ENCODE peak calls at places on chromosome 1, in five cellular contexts. One of them, this sample, is unnamed.

GRCh38 chr1:247681288-247681897 is 1.9 kb upstream of the OR13G1 start:
- DNase-seq in K562: peak
- DNase-seq in substantia nigra: no peak
- DNase-seq in HCT116: peak
- DNase-seq in aorta: peak
- DNase-seq in this sample: peak

GRCh38 chr1:247680171-247680570 is 632 bp upstream of the OR13G1 start:
- DNase-seq in K562: no peak
- DNase-seq in substantia nigra: no peak
- DNase-seq in HCT116: no peak
- DNase-seq in aorta: no peak
- DNase-seq in this sample: no peak

GRCh38 chr1:201748331-201748730 is 80.6 kb upstream of the IPO9 start:
- DNase-seq in K562: no peak
- DNase-seq in substantia nigra: no peak
- DNase-seq in HCT116: no peak
- DNase-seq in aorta: peak
- DNase-seq in this sample: peak

GRCh38 chr1:164693564-164694359 is 134.8 kb downstream of the PBX1 start:
- DNase-seq in K562: no peak
- DNase-seq in substantia nigra: no peak
- DNase-seq in HCT116: no peak
- DNase-seq in aorta: no peak
- DNase-seq in this sample: no peak

GRCh38 chr1:6336946-6337622 is 56.5 kb downstream of the ACOT7 start:
- DNase-seq in K562: no peak
- DNase-seq in substantia nigra: no peak
- DNase-seq in HCT116: no peak
- DNase-seq in aorta: no peak
- DNase-seq in this sample: no peak

GRCh38 chr1:172867216-172867828 is 183.4 kb downstream of the TNFSF18 start:
- DNase-seq in K562: no peak
- DNase-seq in substantia nigra: no peak
- DNase-seq in HCT116: no peak
- DNase-seq in aorta: no peak
- DNase-seq in this sample: no peak

GRCh38 chr1:230426246-230427101 is at the start of gene PGBD5:
- DNase-seq in K562: peak
- DNase-seq in substantia nigra: peak
- DNase-seq in HCT116: no peak
- DNase-seq in aorta: peak
- DNase-seq in this sample: peak

GRCh38 chr1:55781944-55782482 is 566.8 kb upstream of the USP24 start:
- DNase-seq in K562: no peak
- DNase-seq in substantia nigra: no peak
- DNase-seq in HCT116: peak
- DNase-seq in aorta: peak
- DNase-seq in this sample: peak

GRCh38 chr1:230309646-230310177 is 116.4 kb downstream of the PGBD5 start:
- DNase-seq in K562: no peak
- DNase-seq in substantia nigra: no peak
- DNase-seq in HCT116: no peak
- DNase-seq in aorta: no peak
- DNase-seq in this sample: no peak

GRCh38 chr1:54604572-54605370 is 18.6 kb downstream of the FAM151A start:
- DNase-seq in K562: no peak
- DNase-seq in substantia nigra: no peak
- DNase-seq in HCT116: no peak
- DNase-seq in aorta: no peak
- DNase-seq in this sample: no peak

GRCh38 chr1:17606826-17607440 is 67.4 kb downstream of the ARHGEF10L start:
- DNase-seq in K562: peak
- DNase-seq in substantia nigra: peak
- DNase-seq in HCT116: peak
- DNase-seq in aorta: peak
- DNase-seq in this sample: peak

GRCh38 chr1:66334311-66334710 is 199.6 kb upstream of the SGIP1 start:
- DNase-seq in K562: no peak
- DNase-seq in substantia nigra: no peak
- DNase-seq in HCT116: no peak
- DNase-seq in aorta: no peak
- DNase-seq in this sample: no peak
- H3K27ac ChIP-seq in K562: no peak
- H3K27ac ChIP-seq in substantia nigra: peak
- H3K27ac ChIP-seq in HCT116: peak
- H3K27ac ChIP-seq in aorta: no peak
- H3K27ac ChIP-seq in this sample: peak

DNA sequence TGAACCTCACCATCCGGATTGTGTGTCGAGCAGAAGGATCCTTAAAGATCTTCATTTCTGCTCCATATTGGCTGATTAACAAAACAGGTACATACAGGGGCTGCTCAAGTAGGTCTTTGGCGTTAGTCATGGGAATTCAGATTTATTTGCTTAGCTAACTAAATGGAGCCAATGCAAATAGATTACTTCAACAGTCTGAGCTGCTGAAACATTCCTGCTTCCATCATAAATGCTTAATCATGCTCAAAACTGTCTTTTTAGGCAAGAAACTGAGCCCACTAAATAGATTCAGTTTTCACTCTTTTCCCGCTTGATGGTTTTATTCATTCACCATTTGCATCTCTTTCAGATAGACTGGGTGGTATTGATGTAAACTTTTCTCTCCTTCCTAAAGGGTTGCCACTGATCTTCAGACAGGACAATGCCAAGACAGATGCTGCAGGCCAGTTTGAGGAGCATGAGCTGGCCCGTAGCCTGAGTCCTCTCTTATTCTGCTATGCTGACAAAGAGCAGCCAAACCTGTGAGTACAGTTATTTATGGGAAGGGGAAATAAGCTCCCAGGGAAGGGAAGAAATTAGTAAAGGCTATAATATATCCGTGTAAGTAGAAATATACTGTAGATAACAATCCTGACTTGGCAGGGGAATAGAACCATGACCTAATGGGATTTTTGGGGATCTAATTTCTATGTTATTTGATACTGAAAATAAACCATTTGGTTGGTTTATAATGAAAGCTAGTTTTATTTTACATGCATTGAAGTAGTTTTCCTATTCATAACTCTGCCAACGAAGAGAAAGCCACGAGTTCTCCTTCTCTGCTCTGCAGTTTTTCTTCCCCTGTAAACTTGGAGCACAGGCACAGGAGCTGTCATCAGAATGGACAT is 126.4 kb downstream of the VPS13D start:
- DNase-seq in K562: no peak
- DNase-seq in substantia nigra: no peak
- DNase-seq in HCT116: no peak
- DNase-seq in aorta: no peak
- DNase-seq in this sample: peak
- H3K27ac ChIP-seq in K562: no peak
- H3K27ac ChIP-seq in substantia nigra: no peak
- H3K27ac ChIP-seq in HCT116: no peak
- H3K27ac ChIP-seq in aorta: peak
- H3K27ac ChIP-seq in this sample: peak

GRCh38 chr1:1143636-1144035 is 27.7 kb upstream of the C1orf159 start:
- DNase-seq in K562: no peak
- DNase-seq in substantia nigra: no peak
- DNase-seq in HCT116: no peak
- DNase-seq in aorta: no peak
- DNase-seq in this sample: no peak
- H3K27ac ChIP-seq in K562: no peak
- H3K27ac ChIP-seq in substantia nigra: no peak
- H3K27ac ChIP-seq in HCT116: no peak
- H3K27ac ChIP-seq in aorta: no peak
- H3K27ac ChIP-seq in this sample: no peak

GRCh38 chr1:116290085-116290670 is 82.9 kb upstream of the ATP1A1 start:
- DNase-seq in K562: no peak
- DNase-seq in substantia nigra: no peak
- DNase-seq in HCT116: no peak
- DNase-seq in aorta: no peak
- DNase-seq in this sample: no peak
- H3K27ac ChIP-seq in K562: no peak
- H3K27ac ChIP-seq in substantia nigra: no peak
- H3K27ac ChIP-seq in HCT116: no peak
- H3K27ac ChIP-seq in aorta: no peak
- H3K27ac ChIP-seq in this sample: no peak

DNA sequence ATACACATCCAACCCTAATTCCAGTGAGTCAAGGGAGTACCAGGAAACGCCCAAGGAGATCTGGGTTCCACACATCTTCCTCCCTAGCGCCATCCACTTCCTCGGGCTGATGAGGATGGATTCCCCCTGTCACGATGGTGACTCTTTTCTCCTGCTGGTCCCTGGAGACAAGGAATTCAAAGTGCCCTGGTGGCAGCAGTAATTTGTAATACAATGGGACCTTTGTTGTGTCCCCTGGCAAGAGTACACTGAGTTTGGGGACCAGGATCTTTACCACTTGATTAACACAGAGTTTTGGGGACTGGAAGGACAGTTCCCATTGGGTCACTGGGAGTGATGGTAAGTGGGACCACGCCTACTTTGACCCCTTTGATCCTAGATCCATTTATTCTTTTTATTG is 9.4 kb upstream of the JAK1 start:
- DNase-seq in K562: no peak
- DNase-seq in substantia nigra: no peak
- DNase-seq in HCT116: no peak
- DNase-seq in aorta: no peak
- DNase-seq in this sample: no peak
- H3K27ac ChIP-seq in K562: no peak
- H3K27ac ChIP-seq in substantia nigra: peak
- H3K27ac ChIP-seq in HCT116: no peak
- H3K27ac ChIP-seq in aorta: no peak
- H3K27ac ChIP-seq in this sample: no peak

DNA sequence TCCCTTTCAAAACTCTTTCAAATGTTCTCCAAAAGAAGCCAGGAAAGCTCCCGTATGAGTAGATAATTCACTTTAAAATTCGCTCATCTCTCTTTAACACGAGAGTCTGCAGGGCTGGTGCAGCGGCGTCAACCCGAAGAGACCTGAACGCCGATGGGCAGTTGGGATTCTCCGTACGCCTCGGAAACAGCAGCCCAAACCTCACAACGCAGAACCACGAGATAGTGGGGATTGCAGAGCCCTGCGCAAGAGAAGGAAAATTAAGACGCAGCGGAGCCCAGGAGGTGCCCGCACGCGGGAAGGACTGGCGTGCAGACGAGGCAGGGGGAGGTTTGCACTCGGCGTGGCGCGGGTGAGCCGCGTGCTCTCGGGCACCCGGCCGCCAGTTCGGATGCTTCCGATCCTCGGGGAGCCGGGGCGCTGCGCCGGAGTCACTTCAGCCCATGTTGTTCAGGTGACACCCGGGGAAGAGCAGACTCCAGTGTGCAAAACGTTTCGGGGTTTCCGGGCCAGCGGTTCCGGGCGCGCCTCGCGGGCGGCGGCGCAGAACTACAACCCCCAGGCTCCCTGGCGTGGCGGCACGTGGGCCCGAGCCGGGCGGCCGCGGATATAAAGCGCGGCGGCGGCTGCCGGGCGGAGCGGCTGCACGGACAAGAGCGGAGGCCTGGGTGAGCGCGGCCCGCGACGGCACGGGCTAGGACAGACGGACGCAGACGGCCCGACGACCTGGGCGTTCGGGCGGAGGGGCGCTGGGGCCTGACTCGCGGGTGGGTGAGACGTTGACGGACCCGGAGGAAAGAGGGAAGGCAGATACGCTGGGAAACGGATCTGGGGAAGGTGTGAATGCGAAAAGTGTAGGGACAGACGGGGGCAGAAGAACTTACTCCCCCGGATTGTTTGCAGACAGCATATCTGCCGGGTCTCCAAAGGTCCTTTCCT is at the start of gene NPL:
- DNase-seq in K562: peak
- DNase-seq in substantia nigra: peak
- DNase-seq in HCT116: no peak
- DNase-seq in aorta: peak
- DNase-seq in this sample: peak
- H3K27ac ChIP-seq in K562: peak
- H3K27ac ChIP-seq in substantia nigra: peak
- H3K27ac ChIP-seq in HCT116: no peak
- H3K27ac ChIP-seq in aorta: no peak
- H3K27ac ChIP-seq in this sample: no peak

GRCh38 chr1:26618561-26618960 is 77.3 kb upstream of the ARID1A start:
- DNase-seq in K562: no peak
- DNase-seq in substantia nigra: no peak
- DNase-seq in HCT116: no peak
- DNase-seq in aorta: no peak
- DNase-seq in this sample: no peak
- H3K27ac ChIP-seq in K562: peak
- H3K27ac ChIP-seq in substantia nigra: no peak
- H3K27ac ChIP-seq in HCT116: no peak
- H3K27ac ChIP-seq in aorta: no peak
- H3K27ac ChIP-seq in this sample: no peak

GRCh38 chr1:26734501-26735058 is 38.8 kb downstream of the ARID1A start:
- DNase-seq in K562: no peak
- DNase-seq in substantia nigra: no peak
- DNase-seq in HCT116: no peak
- DNase-seq in aorta: no peak
- DNase-seq in this sample: no peak
- H3K27ac ChIP-seq in K562: no peak
- H3K27ac ChIP-seq in substantia nigra: no peak
- H3K27ac ChIP-seq in HCT116: no peak
- H3K27ac ChIP-seq in aorta: no peak
- H3K27ac ChIP-seq in this sample: no peak

GRCh38 chr1:153533689-153534201 is 2.0 kb downstream of the S100A6 start:
- DNase-seq in K562: peak
- DNase-seq in substantia nigra: no peak
- DNase-seq in HCT116: peak
- DNase-seq in aorta: peak
- DNase-seq in this sample: peak

GRCh38 chr1:153534226-153534932 is 1.4 kb downstream of the S100A6 start:
- DNase-seq in K562: no peak
- DNase-seq in substantia nigra: no peak
- DNase-seq in HCT116: no peak
- DNase-seq in aorta: peak
- DNase-seq in this sample: peak

GRCh38 chr1:153536618-153537375 is 1.0 kb upstream of the S100A6 start:
- DNase-seq in K562: no peak
- DNase-seq in substantia nigra: no peak
- DNase-seq in HCT116: no peak
- DNase-seq in aorta: peak
- DNase-seq in this sample: no peak

GRCh38 chr1:153535664-153536585 is at the start of gene S100A6:
- DNase-seq in K562: no peak
- DNase-seq in substantia nigra: peak
- DNase-seq in HCT116: peak
- DNase-seq in aorta: peak
- DNase-seq in this sample: peak

DNA sequence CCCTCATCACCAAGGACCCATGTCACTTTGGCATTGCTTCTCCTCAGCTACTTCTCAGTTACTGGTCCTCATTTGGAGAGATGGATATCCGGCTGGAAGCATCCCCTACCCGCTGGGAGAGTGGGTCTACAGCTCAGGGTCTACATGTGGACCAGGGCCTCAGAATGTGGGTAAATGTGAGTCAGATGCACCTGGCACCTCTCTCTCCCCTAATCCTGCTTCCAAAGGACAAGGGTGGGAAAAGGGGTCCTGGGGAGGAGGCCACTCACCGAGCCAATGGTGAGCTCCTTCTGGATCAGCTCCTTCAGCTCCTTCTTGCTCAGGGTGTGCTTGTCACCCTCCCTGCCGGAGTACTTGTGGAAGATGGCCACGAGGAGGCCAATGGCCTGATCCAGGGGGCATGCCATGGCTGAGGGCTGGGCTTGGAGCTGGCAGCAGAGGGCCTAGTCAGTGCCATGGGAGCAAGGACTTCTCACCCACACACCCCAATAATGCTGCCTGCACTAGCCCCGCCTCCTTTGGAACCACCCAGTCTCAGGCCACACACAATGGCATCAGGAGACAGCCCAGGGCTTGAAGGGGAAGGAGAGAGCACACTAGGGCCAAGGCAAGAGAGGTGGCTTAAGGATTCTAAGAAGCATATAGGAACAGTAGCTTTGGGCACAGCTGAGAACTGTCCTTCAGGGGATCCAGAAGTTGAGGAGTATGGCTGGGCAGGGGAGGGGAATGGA is 693 bp downstream of the S100A6 start:
- DNase-seq in K562: no peak
- DNase-seq in substantia nigra: peak
- DNase-seq in HCT116: no peak
- DNase-seq in aorta: peak
- DNase-seq in this sample: no peak
- H3K27ac ChIP-seq in K562: no peak
- H3K27ac ChIP-seq in substantia nigra: peak
- H3K27ac ChIP-seq in HCT116: peak
- H3K27ac ChIP-seq in aorta: peak
- H3K27ac ChIP-seq in this sample: peak

This sample was measured in IMR-90.